ENCODE peak calls at places on chromosome 15, in six cellular contexts. N is IMR-90, W is neuronal stem cell, K is PC-9, U is uterus, Q is tibial artery. L is an unnamed sample. For H3K4me1 and H3K27me3, the result is how much of the 10 kb centered on the place peaks cover.

GRCh38 chr15:67114846-67115521 is 49.6 kb downstream of the SMAD3 start:
- DNase-seq in Q (no peak), K (peak), N (peak), W (no peak), U (no peak), L (no peak)

GRCh38 chr15:35362195-35362829 is 183.7 kb downstream of the DPH6 start:
- DNase-seq in U (no peak), K (no peak), Q (no peak), N (peak), W (no peak), L (no peak)

GRCh38 chr15:27645672-27646071 is 453.4 kb downstream of the OCA2 start:
- DNase-seq in K (no peak), N (no peak), Q (no peak), U (no peak), W (no peak), L (no peak)

GRCh38 chr15:95459288-95459687 is 871.2 kb upstream of the NR2F2 start:
- DNase-seq in N (no peak), K (no peak), W (no peak), Q (no peak), U (no peak), L (no peak)

GRCh38 chr15:70244978-70245542 is 147.3 kb upstream of the TLE3 start:
- DNase-seq in Q (no peak), W (no peak), U (no peak), K (no peak), N (no peak), L (no peak)

GRCh38 chr15:61228025-61228901 is 839 bp downstream of the RORA start:
- DNase-seq in N (peak), W (peak), K (no peak), Q (no peak), U (peak), L (no peak)

GRCh38 chr15:99537344-99537743 is 28.4 kb upstream of the MEF2A start:
- DNase-seq in K (no peak), U (no peak), N (peak), W (no peak), Q (no peak), L (no peak)

GRCh38 chr15:57146394-57147140 is 228.1 kb downstream of the TCF12 start:
- DNase-seq in Q (no peak), N (peak), U (no peak), K (no peak), W (no peak), L (no peak)

GRCh38 chr15:41926184-41927056 is 32.6 kb upstream of the SPTBN5 start:
- DNase-seq in W (no peak), N (no peak), Q (no peak), U (no peak), K (no peak), L (no peak)

GRCh38 chr15:39124155-39124924 is 456.5 kb upstream of the THBS1 start:
- DNase-seq in N (peak), W (no peak), K (no peak), U (no peak), Q (no peak), L (no peak)

GRCh38 chr15:82543155-82543554 is 2.9 kb upstream of the RPS17 start:
- DNase-seq in K (no peak), W (peak), Q (no peak), N (peak), U (no peak), L (peak)

GRCh38 chr15:29259233-29259632 is 10.4 kb downstream of the NSMCE3 start:
- DNase-seq in W (no peak), K (no peak), Q (no peak), N (no peak), U (no peak), L (no peak)

GRCh38 chr15:35309886-35310285 is 224.8 kb upstream of the NANOGP8 start:
- DNase-seq in N (peak), W (no peak), U (no peak), K (no peak), Q (no peak), L (no peak)

GRCh38 chr15:27530994-27531393 is 560.0 kb downstream of the GABRG3 start:
- DNase-seq in N (no peak), W (no peak), Q (no peak), U (no peak), K (no peak), L (no peak)

GRCh38 chr15:69756440-69756839 is 303.8 kb downstream of the RPLP1 start:
- DNase-seq in Q (no peak), W (no peak), K (no peak), N (no peak), U (no peak), L (no peak)

GRCh38 chr15:52217186-52217585 is 26.0 kb upstream of the GNB5 start:
- DNase-seq in W (no peak), Q (no peak), U (no peak), N (no peak), K (no peak), L (no peak)

GRCh38 chr15:31311735-31312134 is 14.9 kb upstream of the KLF13 start:
- DNase-seq in N (no peak), U (no peak), W (no peak), K (no peak), Q (no peak), L (peak)

GRCh38 chr15:94804613-94805012 is 573.3 kb downstream of the MCTP2 start:
- DNase-seq in N (no peak), W (no peak), K (no peak), Q (no peak), U (no peak), L (no peak)

GRCh38 chr15:95169701-95170459 is 938.5 kb downstream of the MCTP2 start:
- DNase-seq in U (peak), W (no peak), N (peak), Q (peak), K (no peak), L (no peak)

GRCh38 chr15:78316211-78317077 is 17.0 kb upstream of the SKIC8 start:
- DNase-seq in W (no peak), Q (no peak), U (no peak), K (no peak), N (no peak), L (no peak)

GRCh38 chr15:74543583-74543982 is 2.6 kb downstream of the ARID3B start:
- DNase-seq in N (no peak), K (no peak), W (no peak), Q (no peak), U (no peak), L (no peak)
- H3K4me1 ChIP-seq in N (under half), K (under half), W (under half), Q (under half), U (under half), L (under half)

GRCh38 chr15:40918146-40918798 is 10.9 kb upstream of the DLL4 start:
- DNase-seq in N (no peak), W (no peak), Q (no peak), K (no peak), U (no peak), L (no peak)
- H3K27ac ChIP-seq in N (no peak), W (no peak), Q (no peak), K (no peak), U (peak), L (no peak)

GRCh38 chr15:93152951-93153350 is 63.9 kb upstream of the RGMA start:
- DNase-seq in K (no peak), Q (peak), U (peak), W (no peak), N (no peak), L (no peak)

GRCh38 chr15:93152264-93152884 is 63.4 kb upstream of the RGMA start:
- DNase-seq in Q (no peak), K (no peak), U (no peak), N (no peak), W (no peak), L (no peak)

GRCh38 chr15:93162560-93162959 is 73.5 kb upstream of the RGMA start:
- DNase-seq in Q (no peak), N (no peak), U (no peak), K (no peak), W (no peak), L (no peak)

GRCh38 chr15:93159892-93160398 is 70.9 kb upstream of the RGMA start:
- DNase-seq in K (no peak), W (no peak), Q (no peak), N (no peak), U (no peak), L (no peak)

GRCh38 chr15:93158104-93158503 is 69.1 kb upstream of the RGMA start:
- DNase-seq in Q (no peak), W (no peak), U (no peak), K (no peak), N (no peak), L (no peak)
- H3K27me3 ChIP-seq in Q (under half), W (under half), U (under half), K (half or more), N (under half), L (under half)

GRCh38 chr15:64825081-64825430 is 391 bp downstream of the PIF1 start:
- DNase-seq in Q (no peak), N (no peak), U (no peak), K (no peak), W (no peak), L (no peak)

GRCh38 chr15:64833690-64834089 is 8.0 kb upstream of the PLEKHO2 start:
- DNase-seq in U (no peak), W (no peak), K (no peak), Q (no peak), N (no peak), L (no peak)

GRCh38 chr15:64825431-64826294 is at the start of gene PIF1:
- DNase-seq in W (peak), U (peak), Q (peak), N (peak), K (peak), L (peak)

DNA sequence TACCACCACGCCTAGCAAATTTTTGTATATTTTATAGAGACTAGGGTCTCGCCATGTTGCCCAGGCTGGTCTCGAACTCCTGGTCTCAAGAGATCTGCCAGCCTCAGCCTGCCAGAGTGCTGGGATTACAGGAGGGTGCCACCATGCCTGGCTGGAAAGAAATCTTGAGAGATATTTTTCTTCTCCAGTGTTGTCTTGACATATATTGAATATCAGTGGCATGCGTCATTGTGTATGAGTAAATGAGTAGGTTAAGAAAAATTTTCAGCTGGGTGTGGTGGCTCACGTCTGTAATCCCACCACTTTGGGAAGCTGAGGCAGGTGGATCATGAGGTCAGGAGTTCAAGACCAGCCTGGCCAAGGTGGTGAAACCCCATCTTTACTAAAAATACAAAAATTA is 3.5 kb upstream of the PIF1 start:
- DNase-seq in U (no peak), Q (no peak), N (peak), K (peak), W (no peak), L (no peak)
- H3K4me1 ChIP-seq in U (under half), Q (under half), N (under half), K (under half), W (under half), L (under half)

L was measured in ascending aorta.